ENCODE peak calls at places on chromosomes 3 and 15, in eight cellular contexts. D is WTC11; C is fibroblast of villous mesenchyme; B is hypothalamus; N is CD4-positive, alpha-beta T cell; G is M059J; H is left ventricle myocardium inferior; O is stimulated activated CD8-positive, alpha-beta memory T cell treated with anti-CD3 and anti-CD28 coated beads, Interleukin-2, amount 100 ng/mL, for 48 hours. W is an unnamed sample.

GRCh38 chr3:165383381-165383780 is 187.2 kb upstream of the SLITRK3 start:
- DNase-seq in B (no peak), O (no peak), D (no peak), H (no peak), C (no peak), G (no peak), N (no peak), W (no peak)

GRCh38 chr15:67892559-67893377 is 52.9 kb upstream of the RNU6-1 start:
- DNase-seq in B (no peak), O (no peak), H (no peak), G (no peak), D (no peak), C (peak), N (no peak), W (no peak)

GRCh38 chr3:158272071-158272470 is 162.2 kb downstream of the RSRC1 start:
- DNase-seq in C (no peak), H (no peak), O (no peak), N (no peak), B (no peak), G (no peak), D (no peak), W (no peak)

GRCh38 chr3:49880581-49881328 is 11.0 kb upstream of the CAMKV start:
- DNase-seq in N (no peak), O (no peak), H (no peak), B (no peak), D (peak), G (no peak), C (no peak), W (no peak)

GRCh38 chr3:101824691-101825090 is 24.6 kb upstream of the NFKBIZ start:
- DNase-seq in C (peak), B (no peak), G (peak), N (no peak), O (no peak), D (no peak), H (no peak), W (no peak)

GRCh38 chr3:129003578-129004112 is 2.5 kb downstream of the EFCC1 start:
- DNase-seq in B (no peak), G (no peak), N (peak), O (peak), H (no peak), D (peak), C (no peak), W (peak)

GRCh38 chr3:67646586-67647234 is 7.7 kb downstream of the SUCLG2 start:
- DNase-seq in H (no peak), D (no peak), B (no peak), O (no peak), G (peak), C (peak), N (no peak), W (no peak)

GRCh38 chr3:138726966-138727365 is 107.8 kb downstream of the PIK3CB start:
- DNase-seq in B (no peak), D (no peak), O (no peak), H (no peak), G (no peak), N (no peak), C (no peak), W (no peak)

GRCh38 chr3:113275876-113276580 is 64.7 kb downstream of the BOC start:
- DNase-seq in B (peak), O (no peak), H (peak), D (no peak), G (peak), N (no peak), C (peak), W (no peak)

GRCh38 chr3:19149388-19149787 is 1.1 kb downstream of the KCNH8 start:
- DNase-seq in G (peak), H (no peak), D (peak), O (no peak), B (peak), N (no peak), C (peak), W (peak)

GRCh38 chr15:65918357-65918920 is 49.1 kb downstream of the RAB11A start:
- DNase-seq in C (no peak), D (no peak), G (no peak), O (no peak), H (no peak), N (no peak), B (no peak), W (no peak)

GRCh38 chr15:101001796-101002195 is 82.6 kb downstream of the LRRK1 start:
- DNase-seq in D (no peak), C (no peak), B (no peak), H (no peak), G (no peak), O (no peak), N (no peak), W (no peak)

GRCh38 chr15:76065267-76065666 is 5.5 kb downstream of the TMEM266 start:
- DNase-seq in C (no peak), G (no peak), O (no peak), D (no peak), N (no peak), H (no peak), B (no peak), W (no peak)

GRCh38 chr3:128054363-128054762 is 2.1 kb downstream of the SEC61A1 start:
- DNase-seq in C (peak), O (no peak), G (peak), D (no peak), B (no peak), H (no peak), N (no peak), W (no peak)

GRCh38 chr3:147377412-147378185 is 28.7 kb downstream of the ZIC4 start:
- DNase-seq in N (no peak), G (no peak), O (no peak), D (peak), B (no peak), H (no peak), C (no peak), W (no peak)

GRCh38 chr3:101261506-101261905 is 58.9 kb downstream of the IMPG2 start:
- DNase-seq in H (no peak), G (no peak), B (no peak), N (no peak), O (no peak), C (no peak), D (no peak), W (no peak)

GRCh38 chr3:160259589-160259988 is 34.4 kb downstream of the C3orf80 start:
- DNase-seq in H (no peak), G (no peak), O (no peak), B (no peak), N (no peak), D (no peak), C (no peak), W (no peak)

GRCh38 chr15:36877294-36877693 is 223.1 kb downstream of the MEIS2 start:
- DNase-seq in H (no peak), D (no peak), N (no peak), O (no peak), G (no peak), B (no peak), C (no peak), W (no peak)

GRCh38 chr15:51121118-51121517 is 26.4 kb upstream of the TNFAIP8L3 start:
- DNase-seq in D (no peak), C (peak), N (no peak), B (peak), H (no peak), O (no peak), G (peak), W (peak)

GRCh38 chr3:46359748-46360509 is 6.0 kb downstream of the CCR2 start:
- DNase-seq in B (no peak), G (peak), O (no peak), C (peak), H (no peak), N (no peak), D (no peak), W (peak)

GRCh38 chr3:49422379-49423248 is at the start of gene AMT:
- DNase-seq in G (no peak), N (no peak), H (peak), B (no peak), C (peak), O (no peak), D (peak), W (no peak)

GRCh38 chr3:187286467-187287059 is 5.0 kb downstream of the MASP1 start:
- DNase-seq in D (no peak), O (no peak), G (peak), B (no peak), N (no peak), H (no peak), C (peak), W (no peak)

GRCh38 chr3:158434412-158435038 is 136.5 kb upstream of the MLF1 start:
- DNase-seq in G (peak), C (peak), D (peak), H (no peak), B (peak), N (no peak), O (peak), W (peak)

GRCh38 chr15:50192926-50193595 is 11.1 kb downstream of the SLC27A2 start:
- DNase-seq in N (no peak), B (no peak), H (no peak), O (no peak), G (no peak), C (no peak), D (no peak), W (peak)

GRCh38 chr3:24185738-24186384 is 240.8 kb downstream of the NR1D2 start:
- DNase-seq in D (peak), C (peak), N (no peak), H (no peak), G (peak), O (no peak), B (no peak), W (peak)

GRCh38 chr3:133208184-133208583 is 170.0 kb downstream of the TMEM108 start:
- DNase-seq in B (no peak), N (no peak), H (no peak), G (peak), C (no peak), O (no peak), D (no peak), W (no peak)

GRCh38 chr3:166510382-166510781 is 673.2 kb upstream of the BCHE start:
- DNase-seq in C (no peak), H (no peak), G (no peak), D (peak), B (no peak), N (no peak), O (no peak), W (no peak)